ENCODE peak calls at places on chromosomes 3 and 15, in eight cellular contexts. L, R, U, C, I, J, E and Q are unnamed samples. For H3K79me2 and H4K20me1, the result is how much of the 10 kb centered on the place peaks cover.

GRCh38 chr3:162865466-162865865 is 1368.9 kb downstream of the OTOL1 start:
- DNase-seq in C (no peak), I (no peak), E (no peak), U (no peak), J (no peak), R (no peak), L (no peak), Q (no peak)

GRCh38 chr15:70329179-70329578 is 231.5 kb upstream of the TLE3 start:
- DNase-seq in C (no peak), I (no peak), L (no peak), E (no peak), J (no peak), U (no peak), R (no peak), Q (no peak)

GRCh38 chr3:80643421-80643820 is 875.6 kb upstream of the ROBO1 start:
- DNase-seq in E (no peak), J (no peak), C (no peak), R (no peak), U (no peak), I (no peak), L (no peak), Q (peak)

GRCh38 chr15:70284438-70285214 is 186.9 kb upstream of the TLE3 start:
- DNase-seq in U (no peak), I (no peak), L (no peak), E (no peak), J (no peak), R (no peak), C (no peak), Q (no peak)

GRCh38 chr15:84648539-84648938 is 5.5 kb downstream of the WDR73 start:
- DNase-seq in I (no peak), C (no peak), J (no peak), E (no peak), R (no peak), L (no peak), U (no peak), Q (no peak)

GRCh38 chr3:114675104-114675503 is 381.3 kb downstream of the TIGIT start:
- DNase-seq in L (peak), E (no peak), J (no peak), R (no peak), C (no peak), I (no peak), U (no peak), Q (no peak)

GRCh38 chr3:150787741-150788370 is 24.9 kb upstream of the SIAH2 start:
- DNase-seq in U (peak), E (peak), J (no peak), R (peak), I (peak), L (peak), C (peak), Q (peak)

GRCh38 chr3:62475940-62476339 is 102.6 kb upstream of the FEZF2 start:
- DNase-seq in E (no peak), I (no peak), L (no peak), R (no peak), U (no peak), J (no peak), C (no peak), Q (no peak)

GRCh38 chr3:99551520-99551919 is 86.9 kb upstream of the COL8A1 start:
- DNase-seq in E (no peak), I (no peak), C (no peak), U (no peak), J (no peak), L (no peak), R (no peak), Q (no peak)

GRCh38 chr3:76554717-76555116 is 485.2 kb upstream of the ROBO2 start:
- DNase-seq in I (no peak), U (no peak), C (no peak), E (no peak), L (no peak), J (no peak), R (no peak), Q (no peak)

GRCh38 chr3:112699436-112699978 is 58.6 kb upstream of the CCDC80 start:
- DNase-seq in R (peak), E (no peak), U (no peak), C (no peak), J (no peak), L (peak), I (peak), Q (no peak)

GRCh38 chr15:66145242-66146182 is 108.0 kb downstream of the MEGF11 start:
- DNase-seq in E (no peak), R (no peak), J (no peak), U (no peak), L (no peak), I (no peak), C (no peak), Q (no peak)

GRCh38 chr3:115968871-115969270 is 345.6 kb downstream of the GAP43 start:
- DNase-seq in R (no peak), C (no peak), U (no peak), E (no peak), J (no peak), I (no peak), L (no peak), Q (no peak)

GRCh38 chr15:59360305-59360704 is 12.4 kb downstream of the MYO1E start:
- DNase-seq in R (no peak), U (no peak), I (no peak), J (no peak), E (no peak), L (peak), C (no peak), Q (no peak)

GRCh38 chr15:43299411-43299810 is 31.0 kb downstream of the LCMT2 start:
- DNase-seq in U (no peak), J (no peak), E (no peak), C (no peak), R (no peak), I (no peak), L (no peak), Q (no peak)

GRCh38 chr3:128496602-128497304 is 3.8 kb upstream of the GATA2 start:
- DNase-seq in R (no peak), E (peak), J (no peak), L (peak), C (no peak), I (no peak), U (no peak), Q (no peak)

GRCh38 chr3:160697628-160698382 is 20.8 kb downstream of the ARL14 start:
- DNase-seq in U (no peak), R (no peak), I (peak), J (no peak), E (no peak), C (no peak), L (no peak), Q (no peak)

GRCh38 chr3:43584043-43584826 is 37.6 kb downstream of the ANO10 start:
- DNase-seq in E (no peak), U (no peak), R (no peak), L (no peak), C (no peak), J (no peak), I (no peak), Q (no peak)

GRCh38 chr15:81296673-81297072 is 27.3 kb downstream of the STARD5 start:
- DNase-seq in U (no peak), J (peak), I (no peak), E (no peak), R (no peak), C (peak), L (no peak), Q (no peak)

DNA sequence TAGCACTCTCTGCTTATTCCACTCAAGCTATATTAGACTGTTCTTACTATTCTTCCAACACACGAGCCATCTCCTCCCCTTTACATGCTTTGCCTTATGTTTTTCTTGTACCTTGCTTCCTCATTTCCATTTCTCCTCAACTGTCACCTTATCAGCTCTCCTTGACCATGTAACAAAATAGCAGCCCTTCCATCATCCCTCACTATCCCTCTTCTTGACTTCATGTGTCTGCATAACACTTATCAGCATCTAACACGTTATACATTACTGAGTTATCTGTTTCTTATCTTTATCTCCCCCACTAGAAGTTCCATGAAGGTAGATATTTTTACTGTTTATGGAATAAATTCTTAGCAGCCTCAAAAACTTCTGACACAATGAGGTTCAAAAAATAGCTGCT is 45.3 kb downstream of the TRPM7 start:
- DNase-seq in E (no peak), L (no peak), U (no peak), I (no peak), J (no peak), C (no peak), R (no peak), Q (no peak)
- H3K79me2 ChIP-seq in E (under half), L (under half), U (under half), I (under half), J (under half), C (under half), R (under half), Q (under half)

DNA sequence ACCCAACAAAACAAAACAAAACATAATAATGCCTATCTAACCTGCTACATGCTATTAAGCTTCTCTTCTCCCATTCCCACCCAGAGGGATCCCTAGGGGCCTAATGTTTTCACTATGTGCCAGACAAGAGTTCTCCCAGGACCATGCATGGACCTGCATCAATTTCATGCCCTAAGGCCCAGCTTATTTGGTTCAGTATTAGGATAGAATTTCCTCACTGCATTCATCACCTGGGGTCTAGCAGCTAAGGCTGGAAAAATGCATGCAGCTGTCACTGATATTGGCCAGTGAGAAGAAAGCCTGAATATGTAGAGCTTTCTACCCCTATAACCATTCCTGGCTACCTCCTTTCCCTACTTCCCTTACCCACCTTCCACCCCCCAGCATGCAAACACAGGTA is 2.0 kb upstream of the HCLS1 start:
- DNase-seq in U (no peak), R (no peak), J (no peak), E (no peak), I (no peak), C (no peak), L (no peak), Q (no peak)
- H4K20me1 ChIP-seq in U (under half), R (under half), J (under half), E (under half), I (under half), C (under half), L (under half), Q (under half)

GRCh38 chr3:134754768-134755559 is 40.1 kb upstream of the EPHB1 start:
- DNase-seq in J (no peak), C (peak), I (peak), L (peak), U (peak), E (peak), R (peak), Q (peak)

GRCh38 chr3:134752761-134753461 is 42.1 kb upstream of the EPHB1 start:
- DNase-seq in C (no peak), L (no peak), I (no peak), E (no peak), J (no peak), R (no peak), U (no peak), Q (no peak)

GRCh38 chr3:134755821-134756220 is 39.2 kb upstream of the EPHB1 start:
- DNase-seq in C (no peak), I (no peak), U (no peak), R (no peak), E (peak), J (no peak), L (no peak), Q (no peak)

GRCh38 chr3:134751831-134752230 is 43.2 kb upstream of the EPHB1 start:
- DNase-seq in C (no peak), E (no peak), J (no peak), L (no peak), I (no peak), U (no peak), R (no peak), Q (no peak)

DNA sequence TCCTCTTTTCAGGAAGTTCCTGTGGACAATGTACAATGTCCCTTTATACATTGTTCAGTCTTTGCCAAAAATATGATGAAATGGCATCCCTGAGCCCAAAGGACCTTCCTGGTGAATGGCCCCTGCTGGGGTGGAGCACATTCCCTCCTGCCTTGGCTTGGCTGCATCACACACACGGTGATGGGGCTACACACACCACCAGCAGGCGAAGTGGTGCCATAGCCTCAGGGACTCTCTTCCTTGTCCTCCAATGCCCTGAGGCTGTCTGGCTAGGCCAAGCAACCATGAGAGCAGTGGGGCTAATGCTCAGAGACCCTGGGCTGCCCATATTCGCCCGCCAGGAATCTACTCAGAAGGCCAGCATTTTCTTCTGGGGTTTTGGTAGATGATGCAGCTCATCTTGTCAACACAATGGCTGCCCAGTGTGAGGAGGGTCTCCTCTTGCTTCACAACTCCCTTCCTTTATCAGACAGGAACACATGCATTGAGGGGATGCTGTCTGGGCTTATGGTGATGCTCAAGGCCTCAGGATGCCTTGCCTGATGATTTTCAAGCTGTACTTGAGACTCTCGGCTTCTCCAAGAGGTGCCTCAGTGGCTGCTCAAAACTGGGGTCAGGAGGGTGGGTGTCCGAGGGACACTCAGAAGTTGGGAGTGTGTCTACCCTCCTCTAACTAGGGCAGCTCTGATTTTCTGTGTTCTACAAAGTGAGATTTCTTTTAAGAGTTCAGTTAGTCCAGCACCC is 40.9 kb upstream of the EPHB1 start:
- DNase-seq in J (no peak), C (no peak), E (peak), R (no peak), U (no peak), I (no peak), L (peak), Q (no peak)
- H3K27ac ChIP-seq in J (no peak), C (no peak), E (no peak), R (no peak), U (no peak), I (no peak), L (no peak), Q (no peak)

DNA sequence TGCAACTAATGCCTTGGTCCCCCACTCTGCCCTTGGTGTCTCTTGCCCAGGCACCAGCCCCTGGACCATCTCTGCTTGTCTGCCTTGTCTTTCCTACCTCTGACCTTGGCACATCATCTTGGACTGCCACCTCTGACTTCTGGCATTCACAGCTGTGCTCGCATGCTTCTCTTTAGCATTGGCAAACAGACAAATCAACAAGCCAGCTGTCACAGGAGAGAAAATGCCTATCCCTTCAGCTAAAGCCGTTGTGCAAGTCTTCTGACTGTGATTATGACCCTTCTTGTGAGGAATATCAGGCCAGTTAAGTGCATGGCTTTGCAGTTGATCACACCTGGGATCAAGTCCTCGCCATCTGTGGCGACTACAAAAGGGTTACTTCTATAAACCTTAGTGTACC is 84.6 kb downstream of the PRICKLE2 start:
- DNase-seq in L (no peak), C (no peak), J (no peak), R (no peak), U (no peak), I (no peak), E (no peak), Q (no peak)
- H3K79me2 ChIP-seq in L (under half), C (under half), J (under half), R (under half), U (under half), I (under half), E (under half), Q (under half)

GRCh38 chr3:120059081-120059864 is 35.0 kb downstream of the GSK3B start:
- DNase-seq in E (no peak), I (no peak), R (no peak), L (no peak), U (no peak), C (no peak), J (no peak), Q (no peak)
- H4K20me1 ChIP-seq in E (under half), I (under half), R (under half), L (under half), U (half or more), C (under half), J (under half), Q (half or more)

DNA sequence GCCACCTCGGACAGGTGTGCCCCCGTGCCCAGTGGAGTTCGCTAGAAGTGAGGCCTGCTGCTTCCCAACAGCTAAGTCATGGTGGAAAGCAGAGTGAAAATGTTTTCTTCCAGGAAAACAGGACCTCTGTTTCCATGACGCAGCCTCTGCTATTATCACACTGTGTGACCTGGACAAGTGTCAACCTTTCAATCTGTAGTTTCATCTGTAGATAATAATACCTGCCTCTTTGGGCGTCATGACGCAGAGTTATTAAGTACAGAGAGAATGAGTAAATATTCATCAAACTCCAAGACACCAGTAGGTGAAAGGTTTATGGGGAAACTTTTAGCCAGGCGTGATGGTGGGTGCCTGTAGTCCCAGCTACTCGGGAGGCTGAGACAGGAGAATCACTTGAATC is 62.3 kb downstream of the TMEM44 start:
- DNase-seq in J (no peak), I (no peak), U (no peak), R (no peak), E (no peak), C (no peak), L (no peak), Q (no peak)
- H3K27ac ChIP-seq in J (no peak), I (no peak), U (no peak), R (no peak), E (no peak), C (no peak), L (no peak), Q (peak)